ENCODE peak calls at places on chromosomes 2 and 18, in four cellular contexts. S is coronary artery, J is astrocyte of the cerebellum, B is MM.1S. R is an unnamed sample.

GRCh38 chr18:35983818-35984217 is 11.3 kb downstream of the RMP24 start:
- DNase-seq in S (no peak), J (no peak), B (no peak), R (no peak)

GRCh38 chr2:70233892-70234291 is 14.5 kb downstream of the TIA1 start:
- DNase-seq in S (no peak), J (no peak), B (no peak), R (no peak)

GRCh38 chr2:107687087-107687486 is 139.6 kb upstream of the RGPD4 start:
- DNase-seq in S (no peak), J (no peak), B (no peak), R (no peak)

GRCh38 chr2:144350151-144350802 is 169.6 kb downstream of the ZEB2 start:
- DNase-seq in S (no peak), J (no peak), B (no peak), R (no peak)

GRCh38 chr2:41319437-41319836 is 728.4 kb upstream of the PKDCC start:
- DNase-seq in S (no peak), J (no peak), B (no peak), R (no peak)

GRCh38 chr2:66851449-66851872 is 416.5 kb downstream of the MEIS1 start:
- DNase-seq in S (no peak), J (no peak), B (no peak), R (no peak)

GRCh38 chr2:100747551-100747950 is 72.4 kb upstream of the NPAS2 start:
- DNase-seq in S (no peak), J (no peak), B (no peak), R (no peak)

GRCh38 chr2:118089015-118089800 is 937 bp downstream of the INSIG2 start:
- DNase-seq in S (no peak), J (peak), B (peak), R (peak)

GRCh38 chr2:7018261-7018701 is 101.1 kb downstream of the RNF144A start:
- DNase-seq in S (no peak), J (no peak), B (no peak), R (no peak)

GRCh38 chr18:48896875-48897511 is 53.8 kb downstream of the SMAD7 start:
- DNase-seq in S (peak), J (no peak), B (peak), R (peak)

GRCh38 chr2:46179037-46179621 is 118.1 kb upstream of the EPAS1 start:
- DNase-seq in S (peak), J (peak), B (no peak), R (peak)

GRCh38 chr18:35407871-35408481 is 30.8 kb upstream of the ZNF396 start:
- DNase-seq in S (no peak), J (peak), B (peak), R (peak)

GRCh38 chr18:35024965-35025364 is 16.2 kb upstream of the MAPRE2 start:
- DNase-seq in S (peak), J (peak), B (no peak), R (no peak)

GRCh38 chr2:15653806-15654726 is 62.4 kb downstream of the DDX1 start:
- DNase-seq in S (no peak), J (no peak), B (no peak), R (peak)

GRCh38 chr2:27115485-27115884 is 3.4 kb downstream of the CGREF1 start:
- DNase-seq in S (no peak), J (no peak), B (no peak), R (no peak)

GRCh38 chr18:54165450-54165849 is 59.0 kb downstream of the MBD2 start:
- DNase-seq in S (no peak), J (no peak), B (no peak), R (no peak)

GRCh38 chr2:15976334-15976733 is 36.0 kb downstream of the MYCN start:
- DNase-seq in S (no peak), J (no peak), B (no peak), R (no peak)

GRCh38 chr2:233480490-233481202 is 85.9 kb downstream of the USP40 start:
- DNase-seq in S (no peak), J (peak), B (no peak), R (peak)

GRCh38 chr2:164954954-164955701 is at the start of gene SLC38A11:
- DNase-seq in S (no peak), J (no peak), B (no peak), R (no peak)

GRCh38 chr18:32048507-32049091 is 30.0 kb downstream of the RNF125 start:
- DNase-seq in S (no peak), J (no peak), B (no peak), R (no peak)

GRCh38 chr18:58862851-58863538 is 1.7 kb upstream of the ZNF532 start:
- DNase-seq in S (no peak), J (no peak), B (peak), R (peak)

GRCh38 chr2:177187631-177188312 is 24.8 kb upstream of the HNRNPA3 start:
- DNase-seq in S (no peak), J (peak), B (no peak), R (no peak)

GRCh38 chr18:9855686-9856085 is 30.1 kb upstream of the TXNDC2 start:
- DNase-seq in S (no peak), J (peak), B (no peak), R (no peak)

GRCh38 chr2:15768142-15769088 is 171.9 kb upstream of the MYCN start:
- DNase-seq in S (no peak), J (no peak), B (no peak), R (no peak)

GRCh38 chr2:176931588-176932563 is 280.7 kb upstream of the HNRNPA3 start:
- DNase-seq in S (no peak), J (peak), B (peak), R (peak)

GRCh38 chr2:70923378-70924015 is 12.2 kb upstream of the ATP6V1B1 start:
- DNase-seq in S (peak), J (no peak), B (peak), R (no peak)

GRCh38 chr2:23545391-23545790 is 160.4 kb downstream of the KLHL29 start:
- DNase-seq in S (no peak), J (no peak), B (no peak), R (no peak)
- TF ChIP-seq CTCF in S (no peak), J (no peak), B (no peak), R (no peak)

DNA sequence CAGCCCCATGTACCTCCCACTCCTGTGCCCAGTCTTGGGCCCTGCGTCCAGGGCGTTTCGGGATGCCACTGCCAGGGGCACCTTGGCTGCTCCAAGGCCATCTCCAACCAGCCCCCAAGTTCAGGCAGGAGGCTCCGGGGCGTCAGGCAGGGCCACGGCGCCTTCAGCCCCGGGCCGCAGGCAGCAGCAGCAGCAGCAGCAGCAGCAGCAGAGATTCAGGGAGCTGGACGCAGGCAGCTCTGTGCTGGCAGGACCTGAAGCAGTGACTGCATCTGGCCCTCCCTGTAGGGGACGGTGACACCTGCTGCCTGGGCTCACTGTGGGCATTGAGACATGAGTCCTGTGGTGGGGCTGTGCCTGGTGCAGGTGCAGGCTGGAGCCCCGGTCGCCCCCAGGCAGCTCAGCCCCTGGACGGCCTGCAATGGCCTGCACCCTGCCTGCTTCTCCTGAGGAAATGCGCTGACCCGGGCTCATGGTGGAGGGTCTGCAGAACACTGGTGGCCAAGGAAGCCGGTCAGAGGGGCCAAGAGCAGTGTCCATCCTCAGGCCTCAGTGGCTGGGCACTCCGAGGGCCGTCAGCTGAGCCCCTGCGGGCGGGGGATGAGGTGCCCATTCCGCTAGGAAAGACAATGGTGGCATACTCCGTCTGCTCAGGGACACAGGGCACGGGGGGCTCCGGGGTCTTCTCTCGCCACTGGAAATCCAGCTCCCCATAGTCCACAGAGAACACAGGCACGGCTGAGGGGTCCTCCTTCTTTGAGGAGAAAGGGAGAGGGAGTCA is 8.0 kb downstream of the PDCD1 start:
- DNase-seq in S (no peak), J (no peak), B (no peak), R (peak)
- TF ChIP-seq CTCF in S (no peak), J (no peak), B (no peak), R (no peak)

GRCh38 chr2:101777337-101777736 is 79.8 kb downstream of the MAP4K4 start:
- DNase-seq in S (no peak), J (no peak), B (no peak), R (no peak)

GRCh38 chr2:101775092-101775491 is 77.6 kb downstream of the MAP4K4 start:
- DNase-seq in S (no peak), J (no peak), B (no peak), R (no peak)

GRCh38 chr2:101778102-101778501 is 80.6 kb downstream of the MAP4K4 start:
- DNase-seq in S (no peak), J (no peak), B (no peak), R (no peak)

GRCh38 chr2:101775636-101776035 is 78.1 kb downstream of the MAP4K4 start:
- DNase-seq in S (no peak), J (no peak), B (no peak), R (no peak)

DNA sequence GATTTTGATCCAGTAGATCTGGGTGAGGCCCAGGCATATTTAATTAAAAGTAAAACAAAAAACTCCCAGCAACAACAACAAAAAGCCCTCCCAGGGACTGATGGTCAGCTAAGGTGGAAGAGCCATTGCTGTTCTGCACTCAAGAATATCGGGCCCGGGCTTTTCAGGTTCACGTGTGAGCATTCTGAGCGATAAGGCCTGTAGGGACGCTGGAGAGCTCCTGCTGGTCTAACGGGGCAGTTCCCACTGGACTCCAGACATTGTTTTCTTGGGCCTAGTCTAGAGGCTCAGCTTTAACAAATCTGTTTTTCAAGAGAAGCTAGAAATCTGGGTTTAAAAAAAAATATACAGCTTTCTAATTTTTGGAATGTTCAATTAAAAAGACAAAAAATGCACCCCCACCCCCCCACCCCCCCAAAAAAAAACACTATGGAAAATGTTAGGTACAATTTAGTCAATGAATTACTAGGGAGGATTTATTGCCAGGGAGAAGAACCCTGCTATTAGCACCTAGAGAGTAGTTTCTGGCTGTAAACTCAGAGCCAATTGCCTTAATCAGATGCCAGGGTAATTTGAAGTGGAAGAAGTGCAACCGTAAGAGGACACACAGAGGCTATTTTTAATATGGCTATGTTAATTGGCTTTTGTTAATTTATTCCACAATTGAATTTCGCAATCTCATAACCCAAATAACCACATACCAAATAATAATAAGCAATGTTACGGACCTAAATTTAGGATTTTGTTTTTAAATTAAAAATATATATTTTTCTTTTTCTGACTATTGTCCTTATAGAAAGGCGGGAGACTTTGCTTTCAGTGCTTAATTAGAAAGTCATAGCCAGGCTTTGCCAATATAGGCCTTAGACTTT is 78.9 kb downstream of the MAP4K4 start:
- DNase-seq in S (no peak), J (no peak), B (no peak), R (no peak)
- TF ChIP-seq CTCF in S (no peak), J (peak), B (no peak), R (no peak)

DNA sequence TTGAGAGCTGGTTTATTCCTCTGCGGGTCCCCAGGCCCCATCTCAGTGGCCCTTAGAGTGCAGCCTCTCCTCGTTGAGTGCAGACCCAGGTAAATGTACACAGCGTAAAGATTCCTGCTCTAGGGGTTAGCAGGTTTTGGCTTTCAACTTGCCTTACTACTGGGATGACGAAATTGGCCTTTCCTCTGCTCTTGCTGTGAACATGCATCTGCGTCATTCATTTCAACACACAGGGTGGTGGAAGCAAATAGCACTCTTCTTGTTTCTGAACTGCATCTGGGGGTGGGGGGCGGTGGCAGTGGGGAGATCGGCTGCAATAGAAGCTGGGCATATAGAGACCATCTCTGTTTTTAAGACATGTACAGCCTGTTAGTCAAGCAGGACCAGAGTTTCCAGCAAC is 16.5 kb upstream of the SLC16A14 start:
- DNase-seq in S (no peak), J (no peak), B (no peak), R (no peak)
- TF ChIP-seq CTCF in S (no peak), J (no peak), B (no peak), R (no peak)

DNA sequence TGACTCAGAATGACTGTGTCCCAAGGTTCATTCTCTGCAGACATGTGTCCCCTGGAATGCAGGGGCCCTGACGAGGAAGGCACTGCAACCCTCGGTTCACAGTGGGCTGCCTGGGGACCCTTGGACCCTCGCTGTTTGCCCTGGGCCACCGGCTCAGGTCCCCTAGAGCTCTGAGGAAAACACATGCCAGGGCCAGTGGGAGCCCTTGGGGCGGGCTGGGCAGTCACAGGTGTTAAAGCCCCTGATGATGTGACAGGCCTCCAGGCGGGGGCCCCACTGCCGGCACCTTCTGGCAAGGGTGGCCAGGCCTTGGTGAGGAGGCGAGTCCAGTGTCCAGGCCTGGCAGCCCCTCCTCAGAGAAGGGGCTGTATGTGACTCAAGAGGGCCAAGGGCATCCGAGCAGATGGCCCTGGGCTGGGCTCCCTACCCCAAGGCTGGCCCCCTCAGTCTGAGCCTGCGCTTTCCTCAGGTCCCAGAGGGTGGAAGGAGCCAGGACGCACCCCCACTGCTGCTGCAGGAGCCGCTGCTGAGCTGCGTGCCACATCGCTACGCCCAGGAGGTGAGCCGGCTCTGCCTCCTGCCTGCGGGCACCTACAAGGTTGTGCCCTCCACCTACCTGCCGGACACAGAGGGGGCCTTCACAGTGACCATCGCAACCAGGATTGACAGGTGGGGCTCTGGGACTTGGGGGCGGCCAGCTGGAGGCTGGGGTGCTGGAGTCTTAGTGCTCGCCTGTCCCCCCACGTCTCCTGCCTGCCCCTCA is 11.1 kb downstream of the CAPN10 start:
- DNase-seq in S (no peak), J (no peak), B (no peak), R (no peak)
- TF ChIP-seq CTCF in S (no peak), J (no peak), B (no peak), R (no peak)

DNA sequence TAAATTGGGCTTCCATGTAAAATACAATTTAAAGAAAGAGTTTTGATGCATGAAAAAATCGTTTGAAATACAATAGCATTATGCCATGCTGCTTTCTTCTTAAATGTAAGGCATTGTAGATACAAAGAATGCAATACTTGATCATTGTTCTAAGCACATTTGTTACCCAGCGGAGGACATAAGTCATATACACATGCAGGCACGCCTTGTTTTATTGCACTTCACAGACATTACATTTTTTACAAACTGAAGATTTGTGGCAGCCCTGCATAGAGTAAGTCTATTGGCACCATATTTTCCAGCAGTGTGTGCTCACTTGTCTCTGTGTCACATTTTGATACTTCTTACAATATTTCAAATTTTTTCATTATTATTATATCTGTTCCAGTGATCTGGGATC is 345.0 kb downstream of the CLIP4 start:
- DNase-seq in S (no peak), J (no peak), B (no peak), R (no peak)
- TF ChIP-seq CTCF in S (no peak), J (no peak), B (no peak), R (no peak)

GRCh38 chr18:50398947-50399346 is 24.1 kb downstream of the SKA1 start:
- DNase-seq in S (no peak), J (no peak), B (no peak), R (no peak)

GRCh38 chr18:50399582-50399981 is 24.7 kb downstream of the SKA1 start:
- DNase-seq in S (no peak), J (no peak), B (no peak), R (no peak)

GRCh38 chr18:50401334-50401733 is 26.5 kb downstream of the SKA1 start:
- DNase-seq in S (no peak), J (no peak), B (no peak), R (no peak)

GRCh38 chr18:50398099-50398498 is 23.3 kb downstream of the SKA1 start:
- DNase-seq in S (no peak), J (no peak), B (no peak), R (no peak)

GRCh38 chr18:50401888-50402287 is 27.0 kb downstream of the SKA1 start:
- DNase-seq in S (no peak), J (peak), B (no peak), R (peak)
- TF ChIP-seq CTCF in S (no peak), J (no peak), B (no peak), R (no peak)

R was measured in GM13976.